ENCODE peak calls at places on chromosome 2, in six cellular contexts. G is HCT116, L is H1, K is K562, O is GM12878, V is HepG2. X is an unnamed sample.

GRCh38 chr2:171913517-171913916 is 8.7 kb upstream of the HAT1 start:
- DNase-seq in G (no peak), L (no peak), K (no peak), O (no peak), V (no peak), X (no peak)

GRCh38 chr2:149278146-149278878 is 52.1 kb upstream of the LYPD6 start:
- DNase-seq in G (no peak), L (no peak), K (no peak), O (no peak), V (no peak), X (no peak)

GRCh38 chr2:109560265-109560664 is 53.5 kb downstream of the SEPTIN10 start:
- DNase-seq in G (no peak), L (no peak), K (no peak), O (no peak), V (no peak), X (no peak)

GRCh38 chr2:218400167-218400929 is 680 bp downstream of the CTDSP1 start:
- DNase-seq in G (no peak), L (no peak), K (peak; percentile 43), O (no peak), V (no peak), X (no peak)

GRCh38 chr2:191740016-191740419 is 62.1 kb downstream of the NABP1 start:
- DNase-seq in G (no peak), L (no peak), K (no peak), O (peak; percentile 20), V (no peak), X (no peak)

GRCh38 chr2:110104025-110104771 is 11.4 kb downstream of the MALL start:
- DNase-seq in G (no peak), L (no peak), K (no peak), O (no peak), V (no peak), X (no peak)

GRCh38 chr2:233173115-233173514 is 78.4 kb upstream of the ATG16L1 start:
- DNase-seq in G (no peak), L (no peak), K (no peak), O (no peak), V (no peak), X (no peak)

GRCh38 chr2:37982847-37983246 is 57.8 kb downstream of the RMDN2 start:
- DNase-seq in G (no peak), L (no peak), K (no peak), O (no peak), V (no peak), X (no peak)

GRCh38 chr2:177909962-177910361 is 162.6 kb downstream of the PDE11A start:
- DNase-seq in G (no peak), L (no peak), K (no peak), O (no peak), V (peak; percentile 10), X (no peak)

GRCh38 chr2:25885933-25886332 is 7.6 kb upstream of the ASXL2 start:
- DNase-seq in G (no peak), L (no peak), K (no peak), O (no peak), V (peak; percentile 93), X (no peak)

GRCh38 chr2:157842106-157842879 is 33.8 kb downstream of the ACVR1 start:
- DNase-seq in G (no peak), L (no peak), K (no peak), O (no peak), V (no peak), X (no peak)

GRCh38 chr2:86249843-86250402 is 50.7 kb downstream of the MRPL35 start:
- DNase-seq in G (no peak), L (no peak), K (peak; percentile 44), O (peak; percentile 52), V (peak; percentile 25), X (no peak)

GRCh38 chr2:235925250-235925919 is 242.8 kb downstream of the GBX2 start:
- DNase-seq in G (no peak), L (no peak), K (no peak), O (no peak), V (no peak), X (no peak)

GRCh38 chr2:153068067-153068466 is 349.6 kb downstream of the ARL6IP6 start:
- DNase-seq in G (no peak), L (no peak), K (no peak), O (no peak), V (no peak), X (no peak)

GRCh38 chr2:161077367-161078210 is 82.6 kb upstream of the TANK start:
- DNase-seq in G (no peak), L (no peak), K (no peak), O (peak; percentile 81), V (no peak), X (no peak)

GRCh38 chr2:28084564-28084963 is 194.0 kb downstream of the BABAM2 start:
- DNase-seq in G (no peak), L (no peak), K (no peak), O (no peak), V (no peak), X (no peak)

GRCh38 chr2:95366514-95366913 is 36.0 kb upstream of the FAHD2A start:
- DNase-seq in G (no peak), L (no peak), K (no peak), O (no peak), V (no peak), X (no peak)

GRCh38 chr2:104597942-104598341 is 256.0 kb upstream of the POU3F3 start:
- DNase-seq in G (no peak), L (no peak), K (no peak), O (no peak), V (no peak), X (peak; percentile 18)

GRCh38 chr2:238513346-238513745 is 86.6 kb downstream of the ASB1 start:
- DNase-seq in G (peak; percentile 42), L (no peak), K (peak; percentile 60), O (no peak), V (peak; percentile 68), X (peak; percentile 51)

GRCh38 chr2:9753665-9754531 is 89.4 kb upstream of the TAF1B start:
- DNase-seq in G (no peak), L (no peak), K (no peak), O (no peak), V (no peak), X (no peak)

GRCh38 chr2:33375054-33375453 is 101.4 kb upstream of the RASGRP3 start:
- DNase-seq in G (no peak), L (no peak), K (no peak), O (no peak), V (no peak), X (no peak)

GRCh38 chr2:160890667-160891352 is 269.4 kb upstream of the TANK start:
- DNase-seq in G (no peak), L (no peak), K (no peak), O (no peak), V (no peak), X (no peak)

GRCh38 chr2:150143087-150143536 is 344.4 kb downstream of the RND3 start:
- DNase-seq in G (no peak), L (no peak), K (no peak), O (no peak), V (no peak), X (no peak)

GRCh38 chr2:223604231-223604630 is 2.1 kb upstream of the SCG2 start:
- DNase-seq in G (no peak), L (no peak), K (no peak), O (no peak), V (no peak), X (no peak)

GRCh38 chr2:100655936-100656534 is 93.2 kb downstream of the PDCL3 start:
- DNase-seq in G (no peak), L (no peak), K (no peak), O (no peak), V (no peak), X (no peak)

GRCh38 chr2:61795408-61795807 is 58.5 kb downstream of the FAM161A start:
- DNase-seq in G (no peak), L (no peak), K (no peak), O (no peak), V (no peak), X (no peak)

GRCh38 chr2:61789807-61790602 is 63.9 kb downstream of the FAM161A start:
- DNase-seq in G (no peak), L (no peak), K (no peak), O (no peak), V (no peak), X (no peak)

GRCh38 chr2:61792355-61792754 is 61.5 kb downstream of the FAM161A start:
- DNase-seq in G (no peak), L (no peak), K (peak; percentile 38), O (no peak), V (no peak), X (no peak)

GRCh38 chr2:61787941-61788340 is 65.9 kb downstream of the FAM161A start:
- DNase-seq in G (no peak), L (no peak), K (no peak), O (no peak), V (no peak), X (no peak)

GRCh38 chr2:61793389-61793836 is 60.4 kb downstream of the FAM161A start:
- DNase-seq in G (peak; percentile 68), L (peak; percentile 62), K (peak; percentile 81), O (no peak), V (peak; percentile 67), X (peak; percentile 70)
- TF ChIP-seq ZNF274 in G (no peak), L (no peak), K (no peak), O (no peak), V (no peak), X (no peak)

DNA sequence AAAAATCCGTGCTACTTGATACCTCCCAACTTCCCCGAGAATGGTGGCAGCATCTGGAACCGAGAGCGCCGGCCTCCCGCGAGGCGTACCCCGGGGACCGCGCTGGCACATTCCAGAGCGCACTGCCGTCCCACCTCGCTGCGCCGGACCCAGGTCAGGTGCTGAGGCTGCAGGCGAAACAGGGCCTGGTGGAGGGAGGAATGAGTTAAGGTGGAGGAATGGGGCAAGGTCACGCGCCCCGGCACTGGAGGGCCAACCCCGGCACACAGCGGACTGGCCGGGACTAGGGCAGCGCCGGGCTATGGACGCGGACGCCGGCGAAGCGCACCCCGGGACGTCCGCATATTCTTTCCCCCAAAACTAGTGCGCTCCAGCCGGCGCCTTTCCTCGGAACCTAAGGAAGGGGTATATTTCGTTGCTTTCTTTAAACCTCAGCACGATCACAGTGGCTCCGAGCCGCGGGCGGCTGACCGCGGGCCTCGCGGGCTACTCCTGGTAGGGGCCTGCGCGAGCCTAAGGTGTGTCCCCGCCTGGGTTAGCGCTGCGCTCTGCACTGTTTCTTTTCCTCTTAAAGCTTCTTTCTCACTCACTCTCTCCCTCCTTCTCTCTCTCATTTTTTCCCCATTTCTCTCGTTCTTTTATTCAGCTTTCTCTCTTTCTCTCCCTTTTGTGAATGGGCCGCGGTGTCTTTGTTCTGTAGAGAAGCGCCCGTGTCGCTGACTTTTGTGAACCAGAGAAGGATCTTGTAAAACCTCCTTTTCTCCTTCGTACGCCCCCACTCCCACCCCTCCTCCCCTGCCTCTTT is 2.1 kb upstream of the OTX1 start:
- DNase-seq in G (no peak), L (no peak), K (no peak), O (no peak), V (no peak), X (no peak)
- H3K4me1 ChIP-seq in G (peaks cover 4% of the 10 kb centered on the region), L (peaks cover 27% of the 10 kb centered on the region), K (peaks cover 2% of the 10 kb centered on the region), O (peaks cover 8% of the 10 kb centered on the region), V (peaks cover 30% of the 10 kb centered on the region), X (peaks cover 9% of the 10 kb centered on the region)

GRCh38 chr2:241673797-241674725 is 12.6 kb downstream of the DTYMK start:
- DNase-seq in G (no peak), L (no peak), K (peak; percentile 15), O (no peak), V (peak; percentile 28), X (no peak)
- H3K36me3 ChIP-seq in G (peaks cover 19% of the 10 kb centered on the region), L (peaks cover 33% of the 10 kb centered on the region), K (peaks cover 49% of the 10 kb centered on the region), O (no peaks in the 10 kb centered on the region), V (peaks cover 38% of the 10 kb centered on the region), X (peaks cover 94% of the 10 kb centered on the region)

DNA sequence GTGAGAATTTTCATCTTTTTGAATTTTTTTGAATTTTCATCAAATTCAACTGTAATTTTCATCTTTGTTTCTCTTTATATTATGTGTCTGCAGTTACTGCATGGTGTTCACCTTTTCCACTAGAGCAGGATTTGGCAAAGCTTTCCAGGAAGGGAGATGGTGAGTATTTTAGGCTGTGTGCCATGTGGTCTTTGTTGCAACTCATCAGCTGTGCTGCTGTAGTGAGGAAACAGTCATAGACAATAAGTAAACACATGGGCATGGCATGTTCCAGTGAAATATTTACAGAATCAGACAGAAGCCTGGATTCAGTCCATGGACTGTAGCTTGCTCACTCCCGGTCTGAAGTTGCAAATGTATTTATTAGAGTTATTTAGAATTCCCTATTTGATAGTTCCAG is 120.4 kb downstream of the DCDC2C start:
- DNase-seq in G (no peak), L (no peak), K (no peak), O (no peak), V (no peak), X (no peak)
- TF ChIP-seq ZNF274 in G (no peak), L (no peak), K (no peak), O (no peak), V (no peak), X (no peak)

X was measured in NT2/D1.